ENCODE peak calls at places on chromosomes 3 and 15, in six cellular contexts. One of them, this sample, is unnamed. For H3K4me1, the result is how much of the 10 kb centered on the place peaks cover.

GRCh38 chr3:188689101-188689574 is 482.6 kb upstream of the TPRG1 start:
- DNase-seq in fibroblast of lung: peak
- DNase-seq in neuronal stem cell: no peak
- DNase-seq in IMR-90: peak
- DNase-seq in SK-N-SH: no peak
- DNase-seq in PC-3: no peak
- DNase-seq in this sample: no peak

GRCh38 chr3:127718244-127718915 is 45.6 kb downstream of the ABTB1 start:
- DNase-seq in PC-3: no peak
- DNase-seq in IMR-90: no peak
- DNase-seq in fibroblast of lung: no peak
- DNase-seq in SK-N-SH: no peak
- DNase-seq in neuronal stem cell: no peak
- DNase-seq in this sample: no peak

GRCh38 chr15:83365370-83365938 is 81.0 kb upstream of the BNC1 start:
- DNase-seq in fibroblast of lung: peak
- DNase-seq in SK-N-SH: peak
- DNase-seq in IMR-90: peak
- DNase-seq in neuronal stem cell: no peak
- DNase-seq in PC-3: peak
- DNase-seq in this sample: no peak

GRCh38 chr3:126208618-126209256 is 28.4 kb upstream of the ALDH1L1 start:
- DNase-seq in PC-3: peak
- DNase-seq in SK-N-SH: peak
- DNase-seq in fibroblast of lung: peak
- DNase-seq in IMR-90: peak
- DNase-seq in neuronal stem cell: no peak
- DNase-seq in this sample: peak

GRCh38 chr15:67130673-67131601 is 65.5 kb downstream of the SMAD3 start:
- DNase-seq in neuronal stem cell: no peak
- DNase-seq in IMR-90: peak
- DNase-seq in PC-3: no peak
- DNase-seq in fibroblast of lung: no peak
- DNase-seq in SK-N-SH: no peak
- DNase-seq in this sample: no peak

GRCh38 chr3:39208463-39209055 is 16.2 kb upstream of the XIRP1 start:
- DNase-seq in IMR-90: peak
- DNase-seq in fibroblast of lung: peak
- DNase-seq in PC-3: peak
- DNase-seq in SK-N-SH: peak
- DNase-seq in neuronal stem cell: peak
- DNase-seq in this sample: peak

GRCh38 chr3:30353711-30354467 is 252.5 kb upstream of the TGFBR2 start:
- DNase-seq in PC-3: peak
- DNase-seq in fibroblast of lung: no peak
- DNase-seq in IMR-90: no peak
- DNase-seq in neuronal stem cell: no peak
- DNase-seq in SK-N-SH: no peak
- DNase-seq in this sample: no peak

GRCh38 chr15:74327756-74328155 is 39.7 kb downstream of the CYP11A1 start:
- DNase-seq in fibroblast of lung: peak
- DNase-seq in PC-3: no peak
- DNase-seq in neuronal stem cell: no peak
- DNase-seq in IMR-90: no peak
- DNase-seq in SK-N-SH: no peak
- DNase-seq in this sample: no peak

GRCh38 chr3:105999856-106000255 is 131.0 kb upstream of the CBLB start:
- DNase-seq in PC-3: no peak
- DNase-seq in IMR-90: no peak
- DNase-seq in neuronal stem cell: no peak
- DNase-seq in fibroblast of lung: no peak
- DNase-seq in SK-N-SH: no peak
- DNase-seq in this sample: no peak

GRCh38 chr3:147680820-147681488 is 271.8 kb downstream of the ZIC1 start:
- DNase-seq in PC-3: no peak
- DNase-seq in fibroblast of lung: peak
- DNase-seq in SK-N-SH: no peak
- DNase-seq in neuronal stem cell: no peak
- DNase-seq in IMR-90: peak
- DNase-seq in this sample: no peak

GRCh38 chr15:40282144-40282869 is 557 bp downstream of the ANKRD63 start:
- DNase-seq in SK-N-SH: peak
- DNase-seq in PC-3: peak
- DNase-seq in IMR-90: no peak
- DNase-seq in neuronal stem cell: no peak
- DNase-seq in fibroblast of lung: peak
- DNase-seq in this sample: peak

GRCh38 chr3:183454064-183454463 is 25.6 kb upstream of the MCF2L2 start:
- DNase-seq in IMR-90: no peak
- DNase-seq in SK-N-SH: no peak
- DNase-seq in fibroblast of lung: no peak
- DNase-seq in neuronal stem cell: no peak
- DNase-seq in PC-3: no peak
- DNase-seq in this sample: no peak

GRCh38 chr3:109353057-109353456 is 15.7 kb upstream of the DPPA4 start:
- DNase-seq in IMR-90: no peak
- DNase-seq in fibroblast of lung: no peak
- DNase-seq in neuronal stem cell: no peak
- DNase-seq in PC-3: no peak
- DNase-seq in SK-N-SH: no peak
- DNase-seq in this sample: no peak

GRCh38 chr15:52295421-52295991 is at the start of gene MYO5C:
- DNase-seq in PC-3: peak
- DNase-seq in IMR-90: no peak
- DNase-seq in fibroblast of lung: peak
- DNase-seq in SK-N-SH: peak
- DNase-seq in neuronal stem cell: peak
- DNase-seq in this sample: peak

GRCh38 chr3:124620600-124621063 is 109.6 kb upstream of the UMPS start:
- DNase-seq in neuronal stem cell: no peak
- DNase-seq in fibroblast of lung: peak
- DNase-seq in IMR-90: peak
- DNase-seq in SK-N-SH: no peak
- DNase-seq in PC-3: no peak
- DNase-seq in this sample: peak

GRCh38 chr3:38457111-38458003 is 3.7 kb downstream of the ACVR2B start:
- DNase-seq in SK-N-SH: no peak
- DNase-seq in neuronal stem cell: no peak
- DNase-seq in fibroblast of lung: peak
- DNase-seq in IMR-90: peak
- DNase-seq in PC-3: no peak
- DNase-seq in this sample: no peak

GRCh38 chr3:17287006-17287689 is 402.4 kb downstream of the PLCL2 start:
- DNase-seq in IMR-90: no peak
- DNase-seq in PC-3: no peak
- DNase-seq in fibroblast of lung: peak
- DNase-seq in neuronal stem cell: no peak
- DNase-seq in SK-N-SH: no peak
- DNase-seq in this sample: no peak

GRCh38 chr15:45653702-45654424 is 19.0 kb downstream of the SQOR start:
- DNase-seq in PC-3: no peak
- DNase-seq in fibroblast of lung: no peak
- DNase-seq in IMR-90: no peak
- DNase-seq in SK-N-SH: no peak
- DNase-seq in neuronal stem cell: no peak
- DNase-seq in this sample: no peak

GRCh38 chr3:39170461-39170860 is 17.1 kb upstream of the CSRNP1 start:
- DNase-seq in IMR-90: no peak
- DNase-seq in neuronal stem cell: no peak
- DNase-seq in fibroblast of lung: no peak
- DNase-seq in SK-N-SH: no peak
- DNase-seq in PC-3: no peak
- DNase-seq in this sample: no peak

GRCh38 chr15:79084308-79084968 is 6.1 kb downstream of the RASGRF1 start:
- DNase-seq in SK-N-SH: peak
- DNase-seq in IMR-90: no peak
- DNase-seq in fibroblast of lung: no peak
- DNase-seq in neuronal stem cell: no peak
- DNase-seq in PC-3: no peak
- DNase-seq in this sample: no peak

GRCh38 chr15:43251863-43252241 is 14.9 kb downstream of the TGM5 start:
- DNase-seq in IMR-90: no peak
- DNase-seq in SK-N-SH: no peak
- DNase-seq in fibroblast of lung: no peak
- DNase-seq in neuronal stem cell: no peak
- DNase-seq in PC-3: no peak
- DNase-seq in this sample: no peak

GRCh38 chr15:40823572-40824343 is 4.8 kb downstream of the PPP1R14D start:
- DNase-seq in neuronal stem cell: no peak
- DNase-seq in PC-3: peak
- DNase-seq in fibroblast of lung: no peak
- DNase-seq in IMR-90: no peak
- DNase-seq in SK-N-SH: no peak
- DNase-seq in this sample: no peak

GRCh38 chr3:119898478-119899177 is 116.7 kb downstream of the NR1I2 start:
- DNase-seq in IMR-90: peak
- DNase-seq in PC-3: peak
- DNase-seq in neuronal stem cell: no peak
- DNase-seq in fibroblast of lung: peak
- DNase-seq in SK-N-SH: no peak
- DNase-seq in this sample: no peak

GRCh38 chr3:182094321-182094720 is 382.6 kb downstream of the SOX2 start:
- DNase-seq in fibroblast of lung: no peak
- DNase-seq in neuronal stem cell: no peak
- DNase-seq in IMR-90: no peak
- DNase-seq in SK-N-SH: no peak
- DNase-seq in PC-3: no peak
- DNase-seq in this sample: no peak

DNA sequence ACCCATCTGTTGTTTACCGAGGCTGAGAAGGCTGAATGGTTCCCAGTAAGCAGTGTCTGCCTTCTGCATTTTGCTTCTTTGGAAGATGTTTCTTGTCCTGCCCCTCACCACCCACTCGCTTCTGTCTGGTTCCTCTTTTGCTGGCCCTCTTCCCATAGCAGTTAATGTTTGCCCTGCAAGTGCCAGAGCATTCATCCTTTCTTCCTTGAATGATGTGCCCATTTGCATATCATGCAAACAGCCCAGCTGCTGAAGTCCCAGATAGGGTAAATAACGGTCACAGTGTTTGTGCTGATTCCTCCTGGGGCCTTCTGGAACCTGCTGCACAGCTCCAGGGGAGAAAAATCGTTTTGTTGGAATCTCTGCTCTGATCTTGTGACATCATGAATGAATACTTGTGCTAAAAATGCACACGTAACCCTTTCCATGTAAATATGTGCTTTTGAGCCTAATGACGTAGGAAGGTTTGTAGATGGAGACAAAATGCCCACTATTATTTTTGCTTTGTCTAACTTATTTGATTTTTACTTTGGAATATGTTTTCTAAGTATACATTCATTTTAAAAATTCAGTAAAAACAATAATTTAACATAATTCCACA is 381.0 kb downstream of the SOX2 start:
- DNase-seq in neuronal stem cell: no peak
- DNase-seq in IMR-90: no peak
- DNase-seq in fibroblast of lung: peak
- DNase-seq in SK-N-SH: no peak
- DNase-seq in PC-3: no peak
- DNase-seq in this sample: no peak
- H3K27ac ChIP-seq in neuronal stem cell: no peak
- H3K27ac ChIP-seq in IMR-90: no peak
- H3K27ac ChIP-seq in fibroblast of lung: no peak
- H3K27ac ChIP-seq in SK-N-SH: no peak
- H3K27ac ChIP-seq in PC-3: no peak
- H3K27ac ChIP-seq in this sample: no peak

GRCh38 chr3:65873869-65874268 is 164.8 kb downstream of the MAGI1 start:
- DNase-seq in SK-N-SH: no peak
- DNase-seq in fibroblast of lung: no peak
- DNase-seq in neuronal stem cell: no peak
- DNase-seq in IMR-90: no peak
- DNase-seq in PC-3: no peak
- DNase-seq in this sample: no peak

GRCh38 chr3:65873028-65873427 is 165.7 kb downstream of the MAGI1 start:
- DNase-seq in fibroblast of lung: no peak
- DNase-seq in PC-3: no peak
- DNase-seq in SK-N-SH: no peak
- DNase-seq in neuronal stem cell: no peak
- DNase-seq in IMR-90: no peak
- DNase-seq in this sample: no peak

GRCh38 chr3:65877160-65877559 is 161.6 kb downstream of the MAGI1 start:
- DNase-seq in fibroblast of lung: no peak
- DNase-seq in SK-N-SH: no peak
- DNase-seq in IMR-90: peak
- DNase-seq in PC-3: no peak
- DNase-seq in neuronal stem cell: no peak
- DNase-seq in this sample: no peak

GRCh38 chr3:65876028-65876420 is 162.7 kb downstream of the MAGI1 start:
- DNase-seq in IMR-90: no peak
- DNase-seq in PC-3: no peak
- DNase-seq in neuronal stem cell: no peak
- DNase-seq in SK-N-SH: no peak
- DNase-seq in fibroblast of lung: no peak
- DNase-seq in this sample: no peak

GRCh38 chr3:65875395-65876027 is 163.2 kb downstream of the MAGI1 start:
- DNase-seq in neuronal stem cell: no peak
- DNase-seq in IMR-90: no peak
- DNase-seq in PC-3: no peak
- DNase-seq in SK-N-SH: no peak
- DNase-seq in fibroblast of lung: no peak
- DNase-seq in this sample: no peak
- H3K4me1 ChIP-seq in neuronal stem cell: under half
- H3K4me1 ChIP-seq in IMR-90: under half
- H3K4me1 ChIP-seq in PC-3: under half
- H3K4me1 ChIP-seq in SK-N-SH: under half
- H3K4me1 ChIP-seq in fibroblast of lung: under half
- H3K4me1 ChIP-seq in this sample: under half

GRCh38 chr3:194749631-194750271 is 64.1 kb downstream of the FAM43A start:
- DNase-seq in SK-N-SH: peak
- DNase-seq in IMR-90: no peak
- DNase-seq in fibroblast of lung: no peak
- DNase-seq in PC-3: no peak
- DNase-seq in neuronal stem cell: no peak
- DNase-seq in this sample: no peak

GRCh38 chr3:194745427-194746184 is 59.9 kb downstream of the FAM43A start:
- DNase-seq in fibroblast of lung: no peak
- DNase-seq in SK-N-SH: no peak
- DNase-seq in IMR-90: no peak
- DNase-seq in PC-3: no peak
- DNase-seq in neuronal stem cell: no peak
- DNase-seq in this sample: no peak

GRCh38 chr3:194750409-194750808 is 64.7 kb downstream of the FAM43A start:
- DNase-seq in fibroblast of lung: no peak
- DNase-seq in PC-3: no peak
- DNase-seq in IMR-90: no peak
- DNase-seq in SK-N-SH: no peak
- DNase-seq in neuronal stem cell: peak
- DNase-seq in this sample: no peak

GRCh38 chr3:194754091-194754490 is 68.4 kb downstream of the FAM43A start:
- DNase-seq in SK-N-SH: no peak
- DNase-seq in fibroblast of lung: no peak
- DNase-seq in PC-3: no peak
- DNase-seq in neuronal stem cell: no peak
- DNase-seq in IMR-90: no peak
- DNase-seq in this sample: no peak

GRCh38 chr3:194748229-194748628 is 62.5 kb downstream of the FAM43A start:
- DNase-seq in IMR-90: no peak
- DNase-seq in PC-3: no peak
- DNase-seq in SK-N-SH: no peak
- DNase-seq in fibroblast of lung: no peak
- DNase-seq in neuronal stem cell: no peak
- DNase-seq in this sample: no peak
- H3K9ac ChIP-seq in IMR-90: no peak
- H3K9ac ChIP-seq in PC-3: no peak
- H3K9ac ChIP-seq in SK-N-SH: no peak
- H3K9ac ChIP-seq in fibroblast of lung: no peak
- H3K9ac ChIP-seq in neuronal stem cell: no peak
- H3K9ac ChIP-seq in this sample: no peak

GRCh38 chr15:65867244-65867643 is 2.0 kb upstream of the RAB11A start:
- DNase-seq in PC-3: no peak
- DNase-seq in SK-N-SH: no peak
- DNase-seq in neuronal stem cell: no peak
- DNase-seq in IMR-90: no peak
- DNase-seq in fibroblast of lung: no peak
- DNase-seq in this sample: no peak
- H3K27ac ChIP-seq in PC-3: no peak
- H3K27ac ChIP-seq in SK-N-SH: no peak
- H3K27ac ChIP-seq in neuronal stem cell: no peak
- H3K27ac ChIP-seq in IMR-90: no peak
- H3K27ac ChIP-seq in fibroblast of lung: no peak
- H3K27ac ChIP-seq in this sample: no peak

This sample was measured in colonic mucosa.